ENCODE peak calls at places on chromosomes 7 and 10, in ten cellular contexts. Z, F, G, U, T, O, J, R, H and L are unnamed samples.

GRCh38 chr7:9718071-9718470 is 1255.6 kb upstream of the PHF14 start:
- DNase-seq in Z (no peak), F (no peak), G (no peak), U (no peak), T (no peak), O (peak; percentile 86), J (no peak), R (no peak), H (no peak), L (no peak)

GRCh38 chr7:131524699-131525098 is 31.7 kb downstream of the PODXL start:
- DNase-seq in Z (no peak), F (no peak), G (no peak), U (no peak), T (no peak), O (no peak), J (no peak), R (no peak), H (no peak), L (no peak)

GRCh38 chr7:100396421-100396982 is 23.2 kb downstream of the PILRA start:
- DNase-seq in Z (no peak), F (peak; percentile 93), G (no peak), U (no peak), T (peak; percentile 78), O (no peak), J (no peak), R (no peak), H (no peak), L (no peak)

GRCh38 chr7:70886547-70886946 is 245.4 kb upstream of the GALNT17 start:
- DNase-seq in Z (no peak), F (no peak), G (no peak), U (no peak), T (no peak), O (no peak), J (no peak), R (no peak), H (no peak), L (no peak)

GRCh38 chr7:22896917-22897316 is 74.3 kb upstream of the TOMM7 start:
- DNase-seq in Z (no peak), F (no peak), G (no peak), U (no peak), T (no peak), O (no peak), J (no peak), R (no peak), H (no peak), L (no peak)

GRCh38 chr7:25945181-25945580 is 206.8 kb upstream of the NFE2L3 start:
- DNase-seq in Z (peak; percentile 62), F (no peak), G (no peak), U (peak; percentile 13), T (no peak), O (no peak), J (no peak), R (no peak), H (no peak), L (no peak)

GRCh38 chr10:89147256-89147655 is 59.9 kb downstream of the CH25H start:
- DNase-seq in Z (peak; percentile 23), F (no peak), G (peak; percentile 94), U (peak; percentile 70), T (no peak), O (no peak), J (peak; percentile 98), R (no peak), H (no peak), L (no peak)

GRCh38 chr7:5455175-5455574 is 31.5 kb upstream of the TNRC18 start:
- DNase-seq in Z (no peak), F (no peak), G (no peak), U (no peak), T (no peak), O (no peak), J (no peak), R (no peak), H (no peak), L (no peak)

GRCh38 chr10:132143162-132143561 is 43.6 kb upstream of the DPYSL4 start:
- DNase-seq in Z (peak; percentile 22), F (no peak), G (no peak), U (no peak), T (no peak), O (no peak), J (no peak), R (peak; percentile 28), H (no peak), L (no peak)

GRCh38 chr10:58588673-58589265 is 76.1 kb downstream of the BICC1 start:
- DNase-seq in Z (no peak), F (peak; percentile 37), G (no peak), U (no peak), T (no peak), O (no peak), J (no peak), R (no peak), H (no peak), L (no peak)

GRCh38 chr10:89954787-89955566 is 253.6 kb downstream of the KIF20B start:
- DNase-seq in Z (peak; percentile 29), F (no peak), G (no peak), U (peak; percentile 37), T (peak; percentile 10), O (no peak), J (no peak), R (no peak), H (no peak), L (no peak)

GRCh38 chr10:104333037-104333727 is 5.1 kb downstream of the ITPRIP start:
- DNase-seq in Z (peak; percentile 47), F (no peak), G (no peak), U (peak; percentile 27), T (peak; percentile 27), O (no peak), J (no peak), R (no peak), H (peak; percentile 2), L (peak; percentile 75)

GRCh38 chr7:128409435-128410091 is at the start of gene IMPDH1:
- DNase-seq in Z (peak; percentile 88), F (peak; percentile 94), G (no peak), U (peak; percentile 76), T (peak; percentile 57), O (no peak), J (peak; percentile 71), R (peak; percentile 90), H (peak; percentile 73), L (peak; percentile 81)

GRCh38 chr10:112365014-112365432 is 8.9 kb upstream of the ACSL5 start:
- DNase-seq in Z (peak; percentile 16), F (no peak), G (no peak), U (no peak), T (no peak), O (no peak), J (no peak), R (no peak), H (no peak), L (no peak)

GRCh38 chr10:79022565-79023488 is 45.9 kb upstream of the ZMIZ1 start:
- DNase-seq in Z (peak; percentile 90), F (peak; percentile 58), G (no peak), U (peak; percentile 37), T (peak; percentile 79), O (peak; percentile 34), J (no peak), R (peak; percentile 86), H (no peak), L (no peak)

GRCh38 chr10:125000366-125001312 is 58.7 kb downstream of the ZRANB1 start:
- DNase-seq in Z (peak; percentile 43), F (no peak), G (no peak), U (peak; percentile 63), T (no peak), O (peak; percentile 76), J (no peak), R (peak; percentile 66), H (peak; percentile 5), L (peak; percentile 17)

GRCh38 chr7:3432916-3433315 is 131.9 kb downstream of the SDK1 start:
- DNase-seq in Z (no peak), F (no peak), G (no peak), U (no peak), T (no peak), O (no peak), J (peak; percentile 23), R (no peak), H (no peak), L (no peak)

GRCh38 chr10:46548781-46549090 is 7.7 kb downstream of the GPRIN2 start:
- DNase-seq in Z (no peak), F (no peak), G (no peak), U (no peak), T (no peak), O (no peak), J (no peak), R (no peak), H (no peak), L (no peak)

GRCh38 chr10:76558996-76559888 is 1078.4 kb downstream of the KCNMA1 start:
- DNase-seq in Z (peak; percentile 15), F (no peak), G (no peak), U (peak; percentile 92), T (no peak), O (no peak), J (peak; percentile 93), R (no peak), H (no peak), L (no peak)

GRCh38 chr10:98262571-98262970 is 5.4 kb downstream of the LOXL4 start:
- DNase-seq in Z (peak; percentile 55), F (peak; percentile 81), G (no peak), U (peak; percentile 35), T (peak; percentile 13), O (no peak), J (peak; percentile 59), R (peak; percentile 33), H (no peak), L (no peak)
- TF ChIP-seq CTCF in Z (peak; percentile 36), F (peak; percentile 55), G (peak; percentile 49), U (peak; percentile 46), T (peak; percentile 56), O (peak; percentile 58), J (peak; percentile 62), R (peak; percentile 29), H (no peak), L (no peak)

DNA sequence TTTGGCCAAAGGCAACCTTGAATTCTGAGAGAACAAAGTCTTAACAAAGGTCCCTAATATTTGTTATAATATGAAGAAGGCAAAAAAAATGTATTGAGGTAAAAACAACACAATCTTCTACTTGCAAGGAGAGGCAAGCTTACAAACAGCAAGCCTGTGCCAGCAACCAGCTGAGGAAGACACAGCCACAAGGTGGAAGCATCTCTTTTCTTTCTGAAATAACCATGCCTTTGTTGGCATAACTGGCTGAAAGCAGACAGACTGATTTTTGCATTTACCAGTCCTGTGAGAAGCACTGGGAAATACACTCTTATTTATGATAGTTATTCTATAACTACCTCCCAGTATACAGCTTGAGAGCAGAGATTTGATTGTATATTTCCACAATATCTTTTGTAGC is 292.0 kb downstream of the PHTF2 start:
- DNase-seq in Z (no peak), F (no peak), G (no peak), U (peak; percentile 4), T (peak; percentile 3), O (no peak), J (peak; percentile 33), R (no peak), H (no peak), L (no peak)
- TF ChIP-seq CTCF in Z (no peak), F (no peak), G (peak; percentile 30), U (no peak), T (no peak), O (peak; percentile 20), J (peak; percentile 52), R (no peak), H (no peak), L (no peak)

GRCh38 chr10:93476756-93477155 is 5.4 kb downstream of the MYOF start:
- DNase-seq in Z (no peak), F (no peak), G (no peak), U (no peak), T (no peak), O (no peak), J (peak; percentile 75), R (no peak), H (no peak), L (no peak)
- TF ChIP-seq CTCF in Z (no peak), F (no peak), G (no peak), U (no peak), T (no peak), O (no peak), J (no peak), R (no peak), H (no peak), L (no peak)

GRCh38 chr7:151091431-151091830 is 5.2 kb downstream of the AGAP3 start:
- DNase-seq in Z (no peak), F (peak; percentile 58), G (no peak), U (no peak), T (peak; percentile 42), O (no peak), J (no peak), R (peak; percentile 52), H (no peak), L (no peak)
- TF ChIP-seq CTCF in Z (peak; percentile 61), F (peak; percentile 85), G (peak; percentile 57), U (peak; percentile 37), T (peak; percentile 76), O (peak; percentile 84), J (peak; percentile 62), R (peak; percentile 76), H (no peak), L (no peak)